ENCODE peak calls at places on chromosomes 13 and 19, in seven cellular contexts. J is H9, C is IMR-90, Q is mesenchymal stem cell, E is neuronal stem cell, U is H1, V is trophoblast cell. W is an unnamed sample.

GRCh38 chr13:19845758-19846157 is 17.7 kb downstream of the ZMYM5 start:
- DNase-seq in C (peak; percentile 99), U (no peak), E (no peak), J (no peak), V (peak; percentile 23), Q (peak; percentile 92), W (peak; percentile 11)

GRCh38 chr13:85241045-85241444 is 558.2 kb downstream of the SLITRK6 start:
- DNase-seq in E (no peak), U (no peak), V (no peak), Q (peak; percentile 31), C (peak; percentile 44), J (no peak), W (no peak)

GRCh38 chr19:32619051-32619685 is 38.2 kb downstream of the PDCD5 start:
- DNase-seq in Q (no peak), C (no peak), V (no peak), J (no peak), E (no peak), U (no peak), W (no peak)

GRCh38 chr19:48645652-48646191 is at the start of gene CA11:
- DNase-seq in C (no peak), J (peak; percentile 55), U (peak; percentile 74), E (no peak), Q (no peak), V (peak; percentile 31), W (peak; percentile 93)

GRCh38 chr19:15431396-15432017 is 12.7 kb upstream of the AKAP8L start:
- DNase-seq in Q (no peak), C (no peak), V (no peak), U (no peak), E (no peak), J (no peak), W (no peak)

GRCh38 chr13:89514534-89515312 is 1832.8 kb upstream of the MIR17HG start:
- DNase-seq in V (no peak), C (peak; percentile 8), J (no peak), E (peak; percentile 53), Q (peak; percentile 63), U (no peak), W (peak; percentile 71)

GRCh38 chr19:12774588-12775555 is at the start of gene HOOK2:
- DNase-seq in Q (no peak), V (peak; percentile 97), C (no peak), J (peak; percentile 98), E (no peak), U (peak; percentile 93), W (peak; percentile 91)

GRCh38 chr19:3576696-3577443 is 4.1 kb downstream of the HMG20B start:
- DNase-seq in E (no peak), J (peak; percentile 93), Q (peak; percentile 82), U (peak; percentile 93), V (no peak), C (peak; percentile 43), W (peak; percentile 86)

GRCh38 chr19:48746120-48746519 is 589 bp downstream of the IZUMO1 start:
- DNase-seq in U (no peak), C (no peak), E (no peak), V (no peak), J (no peak), Q (no peak), W (no peak)

GRCh38 chr19:9370747-9371619 is 8.2 kb downstream of the ZNF177 start:
- DNase-seq in V (no peak), E (no peak), Q (no peak), C (no peak), U (no peak), J (no peak), W (no peak)

GRCh38 chr13:80340643-80341097 is 256 bp downstream of the SPRY2 start:
- DNase-seq in E (no peak), Q (peak; percentile 78), U (no peak), C (peak; percentile 70), V (peak; percentile 61), J (no peak), W (no peak)

GRCh38 chr19:19540707-19541515 is 2.8 kb downstream of the CILP2 start:
- DNase-seq in U (peak; percentile 98), E (peak; percentile 57), J (peak; percentile 99), V (peak; percentile 82), C (no peak), Q (peak; percentile 43), W (peak; percentile 93)

GRCh38 chr19:1450735-1451669 is 1.1 kb downstream of the APC2 start:
- DNase-seq in V (no peak), C (no peak), Q (no peak), J (no peak), E (no peak), U (no peak), W (no peak)

GRCh38 chr19:53328967-53329366 is 4.6 kb upstream of the ZNF845 start:
- DNase-seq in Q (no peak), J (peak; percentile 48), C (peak; percentile 4), V (no peak), E (no peak), U (no peak), W (no peak)

GRCh38 chr13:113951246-113951999 is 22.5 kb downstream of the C13orf46 start:
- DNase-seq in V (peak; percentile 39), J (peak; percentile 74), E (peak; percentile 43), Q (peak; percentile 78), C (peak; percentile 45), U (peak; percentile 85), W (peak; percentile 77)

GRCh38 chr13:101514695-101515275 is 62.3 kb downstream of the ITGBL1 start:
- DNase-seq in J (no peak), V (peak; percentile 72), U (no peak), E (peak; percentile 21), C (peak; percentile 68), Q (peak; percentile 61), W (peak; percentile 56)

GRCh38 chr13:86729206-86729605 is 930.0 kb upstream of the SLITRK6 start:
- DNase-seq in J (no peak), E (no peak), V (no peak), Q (no peak), C (no peak), U (no peak), W (no peak)

GRCh38 chr19:3115916-3116602 is 19.8 kb upstream of the GNA15 start:
- DNase-seq in C (no peak), E (no peak), J (peak; percentile 78), U (no peak), V (peak; percentile 78), Q (no peak), W (peak; percentile 85)

GRCh38 chr19:37691881-37692504 is 27.6 kb downstream of the ZNF607 start:
- DNase-seq in J (peak; percentile 88), U (peak; percentile 86), V (peak; percentile 75), Q (peak; percentile 91), C (peak; percentile 80), E (peak; percentile 70), W (peak; percentile 88)

GRCh38 chr13:113765241-113765910 is 6.3 kb downstream of the TMEM255B start:
- DNase-seq in C (no peak), J (no peak), E (no peak), U (no peak), Q (no peak), V (no peak), W (peak; percentile 34)

DNA sequence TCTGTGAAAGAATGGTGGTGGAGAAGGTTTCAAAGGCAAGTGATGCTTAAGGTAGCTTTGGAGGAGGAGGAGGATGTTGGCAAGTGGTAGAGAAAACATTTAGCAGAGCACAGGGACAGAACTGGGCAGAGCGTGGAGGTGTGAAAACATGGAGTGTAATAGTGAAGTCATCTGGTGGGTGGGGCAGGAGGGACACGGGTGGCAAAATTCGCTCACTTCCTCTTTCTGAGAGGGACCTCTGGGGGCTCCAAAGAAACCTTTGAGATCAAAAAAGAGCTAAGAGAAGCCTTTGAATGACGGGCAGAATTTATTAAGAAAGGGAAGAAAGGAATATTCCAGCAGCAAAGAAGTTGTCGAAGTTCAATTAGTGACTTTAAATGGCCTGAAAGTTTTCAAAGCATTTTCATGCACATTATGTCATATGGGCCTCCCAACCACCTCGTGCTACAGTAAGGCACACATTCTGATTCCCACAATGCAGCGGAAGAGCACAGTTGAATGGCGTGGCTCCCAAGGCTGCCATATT is 82.8 kb downstream of the STARD13 start:
- DNase-seq in Q (no peak), E (no peak), U (no peak), C (no peak), J (no peak), V (no peak), W (no peak)
- H3K4ac ChIP-seq in Q (no peak overlapping the region), E (no peak overlapping the region), U (no peak overlapping the region), C (no peak overlapping the region), J (no peak overlapping the region), V (no peak overlapping the region), W (no peak overlapping the region)

GRCh38 chr19:45922281-45922680 is 7.7 kb upstream of the NANOS2 start:
- DNase-seq in E (no peak), Q (peak; percentile 28), J (peak; percentile 84), C (no peak), U (peak; percentile 69), V (peak; percentile 40), W (peak; percentile 91)
- H3K23ac ChIP-seq in E (no peak overlapping the region), Q (no peak overlapping the region), J (no peak overlapping the region), C (no peak overlapping the region), U (no peak overlapping the region), V (no peak overlapping the region), W (no peak overlapping the region)

DNA sequence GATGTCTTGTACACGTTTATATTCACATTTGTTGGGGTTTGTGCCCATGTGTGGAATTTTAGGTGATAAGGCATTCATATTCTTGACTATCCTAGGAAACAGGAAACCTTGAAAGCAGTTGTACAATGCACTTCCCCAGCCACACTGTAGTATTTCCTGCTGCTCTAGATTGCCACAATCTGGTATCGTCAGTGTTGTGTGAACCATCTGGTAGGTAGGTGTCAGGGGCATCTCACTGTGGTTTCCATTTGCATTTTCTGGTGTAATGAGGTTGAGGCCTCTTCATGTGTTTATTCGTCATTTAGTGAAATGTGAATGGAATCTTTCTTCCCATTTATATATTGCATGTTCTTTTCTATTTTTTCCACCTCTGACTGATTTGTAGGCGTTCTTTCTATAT is 76.6 kb downstream of the SCGB2B2 start:
- DNase-seq in C (no peak), V (no peak), J (no peak), U (no peak), E (no peak), Q (no peak), W (no peak)
- H3K4ac ChIP-seq in C (no peak overlapping the region), V (no peak overlapping the region), J (no peak overlapping the region), U (no peak overlapping the region), E (no peak overlapping the region), Q (no peak overlapping the region), W (no peak overlapping the region)

DNA sequence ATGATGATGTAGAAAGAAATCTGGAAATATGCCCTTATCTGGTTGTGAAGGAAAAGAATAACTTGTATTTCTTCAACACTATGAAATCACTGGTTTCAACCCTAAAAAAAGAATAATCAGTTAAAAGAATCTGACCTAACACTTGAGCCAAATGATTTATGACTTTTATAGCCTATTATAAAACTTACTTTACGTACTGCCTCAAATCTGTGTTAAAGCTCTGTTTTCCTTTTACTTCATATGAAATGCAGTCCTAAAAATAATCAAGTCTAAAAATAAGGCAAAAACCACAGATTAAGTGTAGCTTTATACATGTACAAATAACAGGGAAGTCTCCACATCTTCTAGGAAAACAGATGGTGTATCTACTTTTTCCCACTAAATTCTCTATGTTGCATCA is 101.4 kb downstream of the VWA8 start:
- DNase-seq in U (no peak), V (no peak), E (no peak), Q (peak; percentile 58), J (no peak), C (no peak), W (no peak)
- H3K23ac ChIP-seq in U (no peak overlapping the region), V (no peak overlapping the region), E (no peak overlapping the region), Q (no peak overlapping the region), J (no peak overlapping the region), C (no peak overlapping the region), W (no peak overlapping the region)

GRCh38 chr13:34011552-34012085 is 193.7 kb downstream of the RFC3 start:
- DNase-seq in Q (no peak), E (no peak), U (no peak), J (no peak), V (peak; percentile 64), C (no peak), W (no peak)
- H3K4ac ChIP-seq in Q (no peak overlapping the region), E (no peak overlapping the region), U (no peak overlapping the region), J (no peak overlapping the region), V (no peak overlapping the region), C (no peak overlapping the region), W (no peak overlapping the region)

GRCh38 chr19:50224986-50225747 is 21.7 kb downstream of the MYH14 start:
- DNase-seq in U (no peak), Q (no peak), J (no peak), V (no peak), C (no peak), E (no peak), W (no peak)
- H3K23ac ChIP-seq in U (no peak overlapping the region), Q (no peak overlapping the region), J (no peak overlapping the region), V (no peak overlapping the region), C (no peak overlapping the region), E (no peak overlapping the region), W (no peak overlapping the region)

W was measured in mesendoderm.